ENCODE peak calls at places on chromosomes 3 and 15, in five cellular contexts. B, W, J, O and C are unnamed samples.

GRCh38 chr15:75153084-75153483 is 48.6 kb upstream of the C15orf39 start:
- DNase-seq in W (peak), O (no peak), B (peak), J (no peak), C (no peak)

GRCh38 chr3:9769426-9770275 is at the start of gene CAMK1:
- DNase-seq in W (no peak), J (no peak), B (peak), O (peak), C (peak)

GRCh38 chr15:79003301-79003700 is 58.5 kb upstream of the CTSH start:
- DNase-seq in W (no peak), B (no peak), J (no peak), O (no peak), C (peak)

GRCh38 chr3:70431906-70432305 is 119.5 kb upstream of the MDFIC2 start:
- DNase-seq in O (no peak), J (no peak), B (no peak), W (no peak), C (no peak)

GRCh38 chr15:62026707-62027565 is 33.3 kb downstream of the VPS13C start:
- DNase-seq in B (no peak), O (no peak), W (peak), J (no peak), C (no peak)

GRCh38 chr15:25643120-25643519 is 204.3 kb upstream of the UBE3A start:
- DNase-seq in B (no peak), O (no peak), J (no peak), W (no peak), C (no peak)

GRCh38 chr3:197022405-197023231 is 7.0 kb downstream of the MELTF start:
- DNase-seq in B (peak), J (no peak), W (peak), O (no peak), C (no peak)

GRCh38 chr3:94946683-94947082 is 883.8 kb downstream of the NSUN3 start:
- DNase-seq in J (no peak), B (no peak), O (no peak), W (no peak), C (no peak)

GRCh38 chr15:68781766-68782588 is 38.7 kb downstream of the ANP32A start:
- DNase-seq in J (no peak), W (no peak), B (no peak), O (peak), C (no peak)

GRCh38 chr3:165191476-165191875 is 4.7 kb downstream of the SLITRK3 start:
- DNase-seq in J (no peak), B (no peak), W (no peak), O (no peak), C (no peak)

GRCh38 chr3:156620260-156620659 is 54.1 kb upstream of the TIPARP start:
- DNase-seq in B (no peak), O (no peak), J (no peak), W (no peak), C (no peak)

GRCh38 chr15:43518073-43518761 is 809 bp downstream of the MAP1A start:
- DNase-seq in B (peak), W (peak), J (peak), O (peak), C (peak)

GRCh38 chr3:64150527-64151238 is 74.6 kb downstream of the PRICKLE2 start:
- DNase-seq in B (peak), O (peak), J (peak), W (no peak), C (peak)

GRCh38 chr15:63892794-63893441 is 59.2 kb upstream of the HERC1 start:
- DNase-seq in O (no peak), J (no peak), B (no peak), W (no peak), C (no peak)

GRCh38 chr3:157594413-157594812 is 91.2 kb upstream of the VEPH1 start:
- DNase-seq in B (no peak), O (no peak), J (no peak), W (no peak), C (no peak)

GRCh38 chr3:98018301-98018700 is 16.8 kb downstream of the GABRR3 start:
- DNase-seq in O (no peak), J (no peak), B (no peak), W (no peak), C (no peak)

GRCh38 chr15:57565326-57565725 is 26.4 kb upstream of the MYZAP start:
- DNase-seq in W (peak), J (no peak), B (no peak), O (no peak), C (no peak)

GRCh38 chr3:37571269-37571668 is 290.4 kb upstream of the CTDSPL start:
- DNase-seq in O (no peak), J (no peak), B (no peak), W (no peak), C (no peak)

GRCh38 chr3:121574449-121574848 is 6.7 kb downstream of the ARGFX start:
- DNase-seq in W (no peak), O (no peak), B (no peak), J (no peak), C (peak)

GRCh38 chr3:175659951-175660350 is 800.8 kb downstream of the NAALADL2 start:
- DNase-seq in O (no peak), W (no peak), B (no peak), J (no peak), C (no peak)

GRCh38 chr15:76577879-76578512 is 241.4 kb downstream of the ISL2 start:
- DNase-seq in W (no peak), B (no peak), O (no peak), J (no peak), C (no peak)

GRCh38 chr3:64244011-64244942 is 19.0 kb upstream of the PRICKLE2 start:
- DNase-seq in O (no peak), B (no peak), J (no peak), W (peak), C (no peak)

GRCh38 chr15:43086551-43086950 is 19.3 kb downstream of the UBR1 start:
- DNase-seq in B (no peak), J (no peak), W (no peak), O (no peak), C (peak)

GRCh38 chr3:4720316-4721075 is 227.3 kb downstream of the ITPR1 start:
- DNase-seq in O (peak), W (no peak), B (peak), J (peak), C (peak)

GRCh38 chr3:31505353-31506048 is 27.2 kb upstream of the STT3B start:
- DNase-seq in W (peak), J (no peak), B (no peak), O (no peak), C (no peak)

GRCh38 chr3:178822722-178823121 is 248.9 kb downstream of the ZMAT3 start:
- DNase-seq in B (no peak), W (no peak), O (no peak), J (no peak), C (no peak)

GRCh38 chr15:38130739-38131498 is 121.7 kb upstream of the SPRED1 start:
- DNase-seq in J (peak), O (peak), W (peak), B (no peak), C (peak)

GRCh38 chr3:136713961-136714514 is 38.1 kb downstream of the STAG1 start:
- DNase-seq in W (no peak), B (no peak), J (no peak), O (no peak), C (no peak)

GRCh38 chr3:8482960-8483665 is 18.5 kb upstream of the LMCD1 start:
- DNase-seq in J (peak), B (no peak), W (no peak), O (peak), C (peak)

GRCh38 chr15:74773731-74774252 is 8.1 kb upstream of the CSK start:
- DNase-seq in B (no peak), W (no peak), O (no peak), J (peak), C (no peak)

GRCh38 chr3:24047513-24047912 is 102.4 kb downstream of the NR1D2 start:
- DNase-seq in W (no peak), J (peak), O (no peak), B (no peak), C (no peak)

GRCh38 chr15:74992619-74993018 is 2.7 kb upstream of the SCAMP5 start:
- DNase-seq in B (no peak), W (no peak), O (no peak), J (no peak), C (no peak)

GRCh38 chr3:78337801-78338211 is 1297.9 kb downstream of the ROBO2 start:
- DNase-seq in B (no peak), J (no peak), W (no peak), O (no peak), C (no peak)

GRCh38 chr15:81097893-81098280 is 36.2 kb upstream of the CFAP161 start:
- DNase-seq in B (no peak), O (no peak), J (no peak), W (no peak), C (no peak)
- H3K4me3 ChIP-seq in B (no peak), O (no peak), J (no peak), W (no peak), C (no peak)

DNA sequence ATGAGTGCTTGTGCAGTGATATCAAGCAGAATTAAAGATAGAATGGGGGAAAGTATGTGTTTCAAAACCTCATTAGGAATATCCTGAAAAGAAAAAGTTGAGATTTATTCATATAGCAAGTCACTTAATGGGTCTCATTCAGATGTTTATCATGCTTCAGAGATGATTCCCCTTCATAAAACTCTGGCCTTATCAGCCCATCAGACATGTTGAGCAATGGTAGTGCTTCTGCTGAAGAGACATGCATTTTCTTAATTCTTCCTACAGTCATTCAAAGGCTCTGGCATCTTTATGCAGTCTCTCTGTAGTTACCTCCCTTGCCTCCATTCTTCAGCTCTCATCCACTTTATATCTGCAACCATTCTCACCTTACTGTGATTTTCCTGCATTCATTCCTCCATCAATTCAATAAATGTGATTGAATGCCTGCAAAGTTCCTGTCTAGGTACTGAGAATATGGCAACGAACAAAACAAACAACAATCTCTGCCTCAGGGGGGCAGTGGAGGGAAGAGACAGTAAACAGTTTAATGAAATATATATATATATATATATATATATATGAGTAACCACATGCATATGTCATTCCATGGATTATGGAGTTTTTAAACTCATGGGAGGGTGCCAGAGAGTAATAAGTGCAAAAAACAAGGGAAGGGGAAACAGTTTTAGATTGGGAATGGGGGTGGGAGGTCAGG is 138.5 kb downstream of the NECTIN3 start:
- DNase-seq in B (no peak), J (no peak), W (no peak), O (no peak), C (peak)
- TF ChIP-seq CTCF in B (no peak), J (no peak), W (peak), O (no peak), C (peak)

GRCh38 chr3:112117826-112118571 is 15.0 kb downstream of the GCSAM start:
- DNase-seq in J (no peak), O (no peak), B (no peak), W (peak), C (no peak)

GRCh38 chr3:112115806-112116383 is 17.2 kb downstream of the GCSAM start:
- DNase-seq in B (no peak), J (no peak), W (peak), O (no peak), C (no peak)

GRCh38 chr3:112117415-112117814 is 15.6 kb downstream of the GCSAM start:
- DNase-seq in J (no peak), B (no peak), O (no peak), W (peak), C (no peak)

GRCh38 chr3:112115161-112115739 is 17.8 kb downstream of the GCSAM start:
- DNase-seq in W (peak), B (no peak), O (no peak), J (no peak), C (no peak)

DNA sequence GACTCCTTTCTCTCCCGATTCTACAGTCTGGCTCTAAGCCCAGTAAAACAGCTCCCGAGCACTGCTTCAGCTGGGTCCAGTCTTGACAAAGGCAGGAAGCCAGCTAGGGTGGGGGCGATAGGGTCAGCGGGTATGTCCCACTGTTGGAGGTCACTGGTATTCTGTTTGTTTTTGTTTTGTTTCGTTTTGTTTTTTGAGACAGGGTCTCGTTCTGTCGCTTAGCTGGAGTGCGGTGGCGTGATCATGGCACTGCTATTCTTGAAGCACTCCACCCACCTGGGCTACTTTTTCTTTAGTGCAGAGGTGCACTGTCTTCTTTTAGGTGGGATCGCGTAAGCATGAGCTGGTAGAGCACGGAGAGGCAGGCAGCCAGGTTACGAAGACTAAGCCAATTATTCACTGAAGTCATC is 16.3 kb downstream of the GCSAM start:
- DNase-seq in O (no peak), J (no peak), B (no peak), W (peak), C (no peak)
- H3K4me3 ChIP-seq in O (no peak), J (no peak), B (no peak), W (peak), C (no peak)

DNA sequence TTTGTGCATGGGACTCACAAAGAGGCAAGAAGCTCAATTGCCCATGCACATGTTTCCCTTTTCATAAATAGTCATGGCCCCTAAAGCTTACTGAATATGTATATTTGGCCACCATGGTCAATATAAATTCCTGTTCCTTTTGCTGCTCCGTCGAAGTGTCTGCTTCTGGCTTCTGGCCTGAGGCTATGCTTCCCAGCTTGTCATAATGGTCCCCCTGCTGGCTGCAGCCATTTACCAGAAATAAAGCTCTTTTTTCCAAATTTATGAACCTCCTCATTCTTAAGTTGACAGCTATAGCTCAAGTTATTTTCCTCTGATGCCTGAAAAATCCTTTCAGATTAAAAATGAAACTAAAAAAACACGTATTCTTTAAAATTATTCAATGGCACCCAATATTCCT is 602.1 kb downstream of the VGLL3 start:
- DNase-seq in W (no peak), J (no peak), B (no peak), O (no peak), C (no peak)
- TF ChIP-seq CTCF in W (peak), J (no peak), B (no peak), O (no peak), C (no peak)

GRCh38 chr3:69386535-69387385 is 872 bp upstream of the FRMD4B start:
- DNase-seq in O (no peak), B (no peak), J (no peak), W (no peak), C (no peak)
- H3K4me3 ChIP-seq in O (peak), B (peak), J (peak), W (no peak), C (no peak)

DNA sequence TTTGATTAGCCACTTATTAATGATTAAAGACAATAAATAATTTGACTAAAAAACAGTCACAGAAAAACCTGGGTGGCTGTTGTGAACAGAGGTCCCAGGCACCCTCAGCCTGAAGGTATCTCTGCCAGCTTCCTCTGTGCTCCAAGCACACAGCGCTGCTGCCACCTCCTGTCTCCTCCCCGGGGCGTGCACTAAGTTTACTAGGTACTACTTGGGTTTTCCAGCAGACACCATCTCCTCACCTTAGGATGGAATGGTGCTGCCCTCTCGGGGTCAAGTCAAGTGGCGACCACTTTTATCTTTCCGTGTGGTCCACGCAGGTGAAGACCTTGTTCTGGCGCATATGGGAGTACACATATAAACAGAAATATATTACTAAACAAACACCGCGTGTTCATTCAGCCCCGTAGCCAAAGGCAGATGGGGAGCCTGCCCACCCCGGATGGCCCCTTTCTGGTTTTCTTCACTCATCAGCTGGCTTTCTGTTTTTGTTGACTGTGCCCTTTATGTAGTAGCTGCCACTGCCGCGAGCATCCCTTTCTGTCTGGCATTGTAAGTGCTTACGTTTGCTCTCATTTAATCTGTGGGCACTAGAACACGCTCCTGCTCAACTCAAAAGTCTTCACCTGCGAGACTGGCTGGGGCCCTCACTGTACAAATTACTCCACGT is 128.0 kb downstream of the LRIG1 start:
- DNase-seq in J (no peak), B (peak), O (no peak), W (peak), C (no peak)
- TF ChIP-seq CTCF in J (peak), B (no peak), O (peak), W (peak), C (peak)

DNA sequence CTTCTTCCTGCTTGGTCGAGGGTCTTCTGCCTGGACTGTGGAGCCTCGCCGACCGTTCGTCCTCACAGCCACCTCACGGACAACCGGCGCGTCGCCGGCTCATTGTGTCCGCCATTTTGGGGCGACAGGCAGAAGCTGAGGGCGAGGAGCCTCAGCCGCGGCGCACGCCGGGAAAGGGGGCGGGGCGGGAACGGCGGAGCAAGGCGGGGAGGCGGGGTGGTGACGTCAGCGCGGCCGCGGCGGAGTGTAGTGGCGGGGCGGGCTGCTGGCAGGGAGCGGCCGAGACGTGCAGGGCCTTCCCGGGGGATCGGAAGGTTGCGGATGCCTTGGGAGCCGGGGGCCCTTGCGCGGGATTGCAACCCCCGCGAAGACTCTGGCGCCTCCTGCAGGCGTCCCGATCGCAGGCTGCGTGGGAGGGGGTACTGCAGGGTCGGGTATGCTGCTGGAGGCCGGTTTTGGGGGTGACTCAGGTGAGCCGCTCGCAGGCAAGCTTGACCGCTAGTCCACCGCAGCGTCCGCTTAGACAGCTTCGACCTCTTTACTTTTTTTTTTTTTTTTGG is at the start of gene WDR82:
- DNase-seq in O (peak), B (peak), J (peak), W (peak), C (peak)
- H3K4me3 ChIP-seq in O (peak), B (peak), J (peak), W (peak), C (peak)

GRCh38 chr3:126213376-126214044 is 33.1 kb upstream of the ALDH1L1 start:
- DNase-seq in W (no peak), J (no peak), O (no peak), B (peak), C (no peak)

GRCh38 chr3:126212629-126213375 is 32.4 kb upstream of the ALDH1L1 start:
- DNase-seq in J (peak), O (no peak), B (peak), W (no peak), C (peak)

GRCh38 chr3:126211569-126211968 is 31.2 kb upstream of the ALDH1L1 start:
- DNase-seq in B (no peak), J (no peak), W (no peak), O (no peak), C (no peak)

GRCh38 chr3:126209741-126210140 is 29.4 kb upstream of the ALDH1L1 start:
- DNase-seq in B (no peak), O (no peak), J (no peak), W (no peak), C (no peak)

GRCh38 chr3:126212250-126212628 is 31.9 kb upstream of the ALDH1L1 start:
- DNase-seq in B (no peak), W (no peak), J (no peak), O (no peak), C (no peak)
- TF ChIP-seq CTCF in B (no peak), W (no peak), J (no peak), O (no peak), C (no peak)

GRCh38 chr3:184262166-184262926 is 993 bp upstream of the CAMK2N2 start:
- DNase-seq in J (no peak), O (no peak), B (no peak), W (no peak), C (peak)
- H3K4me3 ChIP-seq in J (peak), O (peak), B (peak), W (peak), C (peak)